ENCODE peak calls at places on chromosome 13, in ten cellular contexts. X, V, O, W, Z, R, Y, H, E and N are unnamed samples.

GRCh38 chr13:41384749-41385503 is 72.4 kb upstream of the RGCC start:
- DNase-seq in X (peak), V (no peak), O (peak), W (no peak), Z (no peak), R (no peak), Y (no peak), H (no peak), E (no peak), N (no peak)

GRCh38 chr13:23956106-23956505 is 58.8 kb upstream of the C1QTNF9B start:
- DNase-seq in X (peak), V (no peak), O (peak), W (no peak), Z (no peak), R (peak), Y (no peak), H (no peak), E (no peak), N (peak)

GRCh38 chr13:23561261-23561660 is 9.0 kb upstream of the TNFRSF19 start:
- DNase-seq in X (no peak), V (no peak), O (no peak), W (no peak), Z (no peak), R (no peak), Y (no peak), H (no peak), E (no peak), N (no peak)

GRCh38 chr13:28574617-28575142 is 79.8 kb upstream of the FLT1 start:
- DNase-seq in X (peak), V (no peak), O (peak), W (no peak), Z (no peak), R (no peak), Y (no peak), H (no peak), E (no peak), N (peak)

GRCh38 chr13:112685856-112686255 is 4.0 kb upstream of the ATP11A start:
- DNase-seq in X (no peak), V (no peak), O (no peak), W (no peak), Z (no peak), R (peak), Y (peak), H (no peak), E (no peak), N (no peak)

GRCh38 chr13:80022146-80022545 is 318.8 kb downstream of the SPRY2 start:
- DNase-seq in X (no peak), V (no peak), O (no peak), W (no peak), Z (no peak), R (no peak), Y (no peak), H (no peak), E (no peak), N (no peak)

GRCh38 chr13:87537946-87538345 is 133.2 kb upstream of the SLITRK5 start:
- DNase-seq in X (no peak), V (no peak), O (no peak), W (no peak), Z (no peak), R (no peak), Y (no peak), H (no peak), E (no peak), N (no peak)

GRCh38 chr13:75299913-75300862 is 181.8 kb downstream of the TBC1D4 start:
- DNase-seq in X (peak), V (no peak), O (peak), W (no peak), Z (no peak), R (no peak), Y (no peak), H (no peak), E (no peak), N (no peak)

GRCh38 chr13:91353494-91353893 is 6.0 kb downstream of the MIR17HG start:
- DNase-seq in X (no peak), V (no peak), O (no peak), W (no peak), Z (no peak), R (no peak), Y (no peak), H (no peak), E (no peak), N (no peak)

GRCh38 chr13:50685491-50685890 is 158.0 kb downstream of the DLEU7 start:
- DNase-seq in X (peak), V (peak), O (no peak), W (no peak), Z (peak), R (peak), Y (peak), H (no peak), E (peak), N (no peak)

GRCh38 chr13:113369189-113369588 is 5.3 kb upstream of the GRTP1 start:
- DNase-seq in X (no peak), V (no peak), O (no peak), W (no peak), Z (no peak), R (no peak), Y (no peak), H (no peak), E (no peak), N (no peak)

GRCh38 chr13:43057653-43058317 is 34.4 kb downstream of the DNAJC15 start:
- DNase-seq in X (no peak), V (no peak), O (no peak), W (no peak), Z (no peak), R (peak), Y (no peak), H (no peak), E (no peak), N (no peak)

GRCh38 chr13:24141333-24141910 is 19.1 kb upstream of the SPATA13 start:
- DNase-seq in X (no peak), V (no peak), O (peak), W (no peak), Z (no peak), R (no peak), Y (no peak), H (no peak), E (no peak), N (no peak)

GRCh38 chr13:42355118-42355840 is 83.3 kb downstream of the AKAP11 start:
- DNase-seq in X (no peak), V (no peak), O (no peak), W (no peak), Z (no peak), R (no peak), Y (no peak), H (no peak), E (no peak), N (no peak)

GRCh38 chr13:52652980-52653303 is 306 bp downstream of the SUGT1 start:
- DNase-seq in X (no peak), V (no peak), O (no peak), W (no peak), Z (no peak), R (no peak), Y (no peak), H (peak), E (no peak), N (no peak)

GRCh38 chr13:42525035-42525504 is 48.9 kb upstream of the TNFSF11 start:
- DNase-seq in X (peak), V (no peak), O (no peak), W (no peak), Z (peak), R (no peak), Y (no peak), H (no peak), E (no peak), N (no peak)

DNA sequence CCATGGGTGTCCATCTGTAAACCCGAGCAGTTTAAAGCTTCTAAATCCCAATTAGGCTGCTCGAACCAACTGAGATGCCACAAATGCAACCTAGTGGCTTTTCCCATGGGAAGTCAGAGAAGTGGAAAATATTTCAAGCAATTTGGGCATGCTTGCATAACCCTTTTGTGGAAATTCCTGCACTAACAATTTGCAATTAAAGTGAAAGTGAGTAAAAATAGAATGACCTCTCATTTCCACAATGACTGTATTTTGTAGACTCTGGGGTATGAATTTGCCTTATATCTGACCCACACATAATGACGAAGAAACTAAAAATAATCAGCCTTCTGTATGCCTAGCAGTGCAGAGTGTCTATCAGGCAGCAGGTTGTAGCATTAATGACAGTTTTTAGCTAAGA is 91.8 kb upstream of the TSC22D1 start:
- DNase-seq in X (no peak), V (no peak), O (peak), W (peak), Z (no peak), R (no peak), Y (no peak), H (no peak), E (no peak), N (no peak)
- H3K4me3 ChIP-seq in X (no peak), V (no peak), O (no peak), W (no peak), Z (no peak), R (no peak), Y (no peak), H (peak), E (no peak), N (no peak)

GRCh38 chr13:100630564-100630963 is 42.0 kb upstream of the GGACT start:
- DNase-seq in X (no peak), V (no peak), O (no peak), W (peak), Z (no peak), R (no peak), Y (no peak), H (no peak), E (no peak), N (no peak)
- H3K27ac ChIP-seq in X (no peak), V (no peak), O (peak), W (no peak), Z (no peak), R (no peak), Y (no peak), H (no peak), E (no peak), N (no peak)

DNA sequence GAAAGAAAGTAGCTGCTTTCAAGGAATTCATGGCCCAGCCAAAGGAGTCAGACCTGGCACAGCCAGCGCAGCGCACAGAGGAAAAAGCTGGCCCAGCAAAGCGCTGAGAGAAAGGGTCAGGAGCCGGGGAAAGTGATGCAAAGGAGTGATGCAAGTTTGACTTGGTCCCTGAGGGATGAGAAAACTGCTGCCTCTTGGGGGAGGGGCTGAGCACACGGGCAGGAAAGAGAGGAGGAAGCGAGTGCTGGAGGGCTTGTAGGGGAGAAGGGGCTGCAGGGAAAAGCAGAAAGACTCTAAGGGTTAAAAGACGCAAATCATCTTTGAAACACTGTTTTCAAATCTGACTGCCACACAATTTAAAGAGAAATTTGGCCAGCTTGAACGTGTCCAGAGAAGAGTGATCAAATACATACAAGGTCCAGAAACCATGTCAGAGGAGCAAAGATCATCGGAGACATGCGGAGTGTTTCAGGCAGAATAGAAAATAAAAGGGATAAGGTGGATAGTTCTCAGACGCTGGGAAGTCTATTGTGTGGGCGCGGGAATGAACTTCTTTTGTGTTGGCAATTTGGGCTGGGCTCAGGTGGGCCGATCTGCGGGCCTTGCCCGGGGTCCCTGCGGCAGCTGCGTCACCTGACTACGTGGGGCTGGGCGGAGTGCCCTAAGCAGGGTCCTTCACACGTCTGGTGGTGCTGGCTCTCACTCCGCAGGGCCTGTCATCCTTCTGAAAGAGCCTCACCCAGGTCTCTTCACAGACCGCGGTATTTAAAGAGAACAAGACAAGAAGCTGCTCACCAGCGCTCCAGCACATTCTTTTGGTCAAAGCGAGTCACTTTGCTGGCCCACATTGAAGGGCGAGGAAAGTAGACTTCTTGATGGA is 18.1 kb downstream of the N4BP2L1 start:
- DNase-seq in X (no peak), V (peak), O (peak), W (no peak), Z (peak), R (no peak), Y (no peak), H (no peak), E (peak), N (no peak)
- H3K4me3 ChIP-seq in X (no peak), V (peak), O (no peak), W (peak), Z (peak), R (no peak), Y (no peak), H (no peak), E (no peak), N (no peak)

DNA sequence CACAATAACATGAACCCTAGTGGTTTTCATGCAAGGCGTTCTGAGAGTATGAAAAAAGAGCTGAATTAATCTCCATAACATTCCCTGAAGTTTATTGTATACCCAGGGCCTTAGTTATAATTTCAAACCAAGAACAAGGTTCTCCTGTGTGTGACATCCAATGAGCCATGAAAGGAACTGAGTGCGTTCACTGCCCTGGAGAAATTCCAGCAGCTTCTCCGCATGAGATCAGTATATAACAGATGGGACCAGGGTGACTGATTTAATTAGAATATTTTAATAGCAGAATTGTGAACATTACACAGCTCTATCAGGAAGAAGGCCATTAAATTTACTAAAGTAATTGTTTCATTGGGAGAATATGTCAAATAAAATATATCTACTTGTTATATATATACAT is 1190.5 kb upstream of the SLC10A2 start:
- DNase-seq in X (no peak), V (no peak), O (no peak), W (no peak), Z (no peak), R (no peak), Y (no peak), H (no peak), E (no peak), N (no peak)
- H3K27ac ChIP-seq in X (no peak), V (no peak), O (no peak), W (no peak), Z (no peak), R (no peak), Y (no peak), H (no peak), E (no peak), N (no peak)